ENCODE peak calls at places on chromosome 2, in eight cellular contexts. B is HCT116, O is mammary epithelial cell, U is Peyer's patch, C is HFF-Myc, Y is H7, V is iPS DF 6.9, Q is fibroblast of the aortic adventitia. L is an unnamed sample.

GRCh38 chr2:118852605-118853128 is 5.2 kb upstream of the EN1 start:
- DNase-seq in B (no peak), O (no peak), U (no peak), C (no peak), Y (peak; percentile 72), V (no peak), Q (no peak), L (no peak)

GRCh38 chr2:72896446-72896845 is 9.2 kb downstream of the SPR start:
- DNase-seq in B (no peak), O (no peak), U (no peak), C (no peak), Y (no peak), V (no peak), Q (peak; percentile 46), L (no peak)

GRCh38 chr2:37775908-37776250 is 104.4 kb upstream of the CDC42EP3 start:
- DNase-seq in B (no peak), O (peak; percentile 93), U (no peak), C (no peak), Y (peak; percentile 30), V (no peak), Q (peak; percentile 89), L (no peak)

GRCh38 chr2:47056875-47057731 is 98.0 kb downstream of the STPG4 start:
- DNase-seq in B (no peak), O (no peak), U (no peak), C (no peak), Y (no peak), V (no peak), Q (peak; percentile 68), L (no peak)

GRCh38 chr2:231099918-231100317 is 24.9 kb downstream of the HTR2B start:
- DNase-seq in B (no peak), O (no peak), U (no peak), C (no peak), Y (no peak), V (peak; percentile 33), Q (no peak), L (no peak)

GRCh38 chr2:210961249-210961648 is 404.9 kb downstream of the CPS1 start:
- DNase-seq in B (no peak), O (peak; percentile 80), U (no peak), C (no peak), Y (no peak), V (no peak), Q (no peak), L (no peak)

GRCh38 chr2:240810621-240811020 is 9.4 kb downstream of the KIF1A start:
- DNase-seq in B (no peak), O (no peak), U (no peak), C (no peak), Y (peak; percentile 39), V (no peak), Q (no peak), L (no peak)

GRCh38 chr2:157441072-157441454 is 2.8 kb downstream of the CYTIP start:
- DNase-seq in B (no peak), O (no peak), U (no peak), C (no peak), Y (no peak), V (no peak), Q (peak; percentile 49), L (no peak)

GRCh38 chr2:86632672-86633071 is 9.0 kb upstream of the RNF103 start:
- DNase-seq in B (no peak), O (no peak), U (no peak), C (no peak), Y (no peak), V (no peak), Q (no peak), L (peak; percentile 88)

GRCh38 chr2:138823651-138824050 is 43.5 kb upstream of the NXPH2 start:
- DNase-seq in B (no peak), O (no peak), U (no peak), C (no peak), Y (no peak), V (no peak), Q (no peak), L (no peak)

GRCh38 chr2:237324446-237325236 is 89.3 kb downstream of the COL6A3 start:
- DNase-seq in B (no peak), O (no peak), U (no peak), C (no peak), Y (no peak), V (no peak), Q (peak; percentile 90), L (peak; percentile 75)

GRCh38 chr2:39452396-39452795 is 15.3 kb upstream of the MAP4K3 start:
- DNase-seq in B (no peak), O (no peak), U (no peak), C (no peak), Y (no peak), V (no peak), Q (no peak), L (no peak)

GRCh38 chr2:99697811-99698568 is 208.2 kb upstream of the REV1 start:
- DNase-seq in B (no peak), O (peak; percentile 45), U (no peak), C (peak; percentile 32), Y (no peak), V (no peak), Q (peak; percentile 79), L (peak; percentile 92)

GRCh38 chr2:54613794-54614257 is 109.6 kb upstream of the EML6 start:
- DNase-seq in B (no peak), O (peak; percentile 82), U (no peak), C (no peak), Y (no peak), V (no peak), Q (peak; percentile 57), L (no peak)

GRCh38 chr2:125745514-125745913 is 910.4 kb upstream of the GYPC start:
- DNase-seq in B (no peak), O (no peak), U (no peak), C (no peak), Y (peak; percentile 29), V (peak; percentile 77), Q (no peak), L (no peak)

GRCh38 chr2:74267068-74267467 is 68.7 kb downstream of the MTHFD2 start:
- DNase-seq in B (peak; percentile 53), O (peak; percentile 10), U (peak; percentile 64), C (no peak), Y (peak; percentile 65), V (no peak), Q (no peak), L (no peak)

GRCh38 chr2:16067444-16068232 is 127.3 kb downstream of the MYCN start:
- DNase-seq in B (no peak), O (no peak), U (no peak), C (no peak), Y (no peak), V (no peak), Q (no peak), L (no peak)

GRCh38 chr2:218876562-218877219 is 4.0 kb upstream of the WNT10A start:
- DNase-seq in B (peak; percentile 59), O (peak; percentile 51), U (peak; percentile 61), C (no peak), Y (peak; percentile 91), V (no peak), Q (peak; percentile 71), L (no peak)

GRCh38 chr2:20992201-20992711 is 51.6 kb downstream of the APOB start:
- DNase-seq in B (no peak), O (peak; percentile 50), U (no peak), C (no peak), Y (no peak), V (no peak), Q (peak; percentile 2), L (no peak)

GRCh38 chr2:101949304-101949703 is 42.5 kb upstream of the IL1R2 start:
- DNase-seq in B (no peak), O (peak; percentile 43), U (no peak), C (no peak), Y (no peak), V (no peak), Q (no peak), L (no peak)

GRCh38 chr2:26847663-26848335 is at the start of gene DPYSL5:
- DNase-seq in B (peak; percentile 10), O (no peak), U (no peak), C (no peak), Y (peak; percentile 98), V (no peak), Q (no peak), L (no peak)
- H3K4me3 ChIP-seq in B (peak within 1 kb of the TSS; percentile 64), O (peak within 1 kb of the TSS; percentile 30), U (peak within 1 kb of the TSS; percentile 42), C (peak within 1 kb of the TSS; percentile 28), Y (peak within 1 kb of the TSS; percentile 63), V (peak within 1 kb of the TSS; percentile 71), Q (peak within 1 kb of the TSS; percentile 31), L (peak within 1 kb of the TSS; percentile 53)

GRCh38 chr2:161243312-161243711 is 64.9 kb upstream of the PSMD14 start:
- DNase-seq in B (no peak), O (no peak), U (no peak), C (no peak), Y (no peak), V (no peak), Q (no peak), L (no peak)

GRCh38 chr2:161245237-161245505 is 63.1 kb upstream of the PSMD14 start:
- DNase-seq in B (no peak), O (no peak), U (no peak), C (no peak), Y (no peak), V (no peak), Q (no peak), L (no peak)

GRCh38 chr2:161245671-161246070 is 62.6 kb upstream of the PSMD14 start:
- DNase-seq in B (no peak), O (no peak), U (no peak), C (no peak), Y (no peak), V (no peak), Q (no peak), L (no peak)

GRCh38 chr2:161241894-161242293 is 66.3 kb upstream of the PSMD14 start:
- DNase-seq in B (no peak), O (no peak), U (no peak), C (no peak), Y (no peak), V (no peak), Q (no peak), L (no peak)

GRCh38 chr2:161243873-161244272 is 64.4 kb upstream of the PSMD14 start:
- DNase-seq in B (no peak), O (no peak), U (no peak), C (no peak), Y (peak; percentile 31), V (no peak), Q (no peak), L (no peak)
- H3K4me3 ChIP-seq in B (peak overlapping the region; percentile 58), O (peak overlapping the region; percentile 63), U (peak overlapping the region; percentile 55), C (no peak overlapping the region), Y (peak overlapping the region; percentile 37), V (no peak overlapping the region), Q (no peak overlapping the region), L (no peak overlapping the region)

DNA sequence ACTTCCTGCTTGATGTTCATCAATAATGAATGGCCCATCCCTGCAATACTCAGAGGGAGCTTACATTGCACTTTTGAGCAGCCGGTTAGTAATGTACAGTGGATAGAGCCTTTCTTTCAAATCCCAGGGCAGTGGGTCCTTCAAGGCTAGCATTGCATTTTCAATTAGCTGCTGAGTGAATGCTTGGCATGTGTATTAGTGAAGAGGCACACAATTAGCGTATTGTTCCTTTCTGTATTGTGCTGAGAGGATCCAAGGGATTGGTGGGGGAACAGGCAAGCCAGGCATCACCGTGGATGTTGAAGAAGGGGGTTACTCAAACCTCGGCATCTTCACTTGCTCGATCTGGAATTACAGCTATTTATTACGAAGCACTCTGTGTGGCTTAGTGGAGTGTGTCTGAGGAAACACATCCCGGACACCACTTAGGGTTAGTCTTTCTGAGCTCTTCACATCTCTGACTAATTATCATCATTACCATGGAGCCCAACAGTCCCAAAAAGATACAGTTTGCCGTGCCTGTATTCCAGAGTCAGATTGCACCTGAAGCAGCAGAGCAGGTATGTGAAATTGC is at the start of gene PPP1R1C:
- DNase-seq in B (no peak), O (no peak), U (no peak), C (no peak), Y (no peak), V (no peak), Q (no peak), L (no peak)
- H3K4me3 ChIP-seq in B (no peak within 1 kb of the TSS), O (no peak within 1 kb of the TSS), U (no peak within 1 kb of the TSS), C (no peak within 1 kb of the TSS), Y (no peak within 1 kb of the TSS), V (no peak within 1 kb of the TSS), Q (no peak within 1 kb of the TSS), L (no peak within 1 kb of the TSS)

GRCh38 chr2:112259509-112260294 is 4.9 kb upstream of the ZC3H8 start:
- DNase-seq in B (peak; percentile 67), O (peak; percentile 55), U (peak; percentile 79), C (peak; percentile 70), Y (peak; percentile 61), V (peak; percentile 85), Q (peak; percentile 89), L (no peak)
- H3K4me3 ChIP-seq in B (peak overlapping the region; percentile 32), O (no peak overlapping the region), U (no peak overlapping the region), C (no peak overlapping the region), Y (no peak overlapping the region), V (no peak overlapping the region), Q (no peak overlapping the region), L (peak overlapping the region; percentile 9)

L was measured in LNCaP clone FGC.